ENCODE peak calls at places on chromosome 2, in six cellular contexts. S, O, E, F, M and G are unnamed samples.

GRCh38 chr2:171855401-171855800 is 38.6 kb downstream of the SLC25A12 start:
- DNase-seq in S (no peak), O (no peak), E (no peak), F (no peak), M (no peak), G (no peak)

GRCh38 chr2:8003462-8004075 is 678.3 kb upstream of the ID2 start:
- DNase-seq in S (peak), O (peak), E (peak), F (no peak), M (no peak), G (no peak)

GRCh38 chr2:121018136-121019057 is 266.6 kb downstream of the TFCP2L1 start:
- DNase-seq in S (no peak), O (no peak), E (no peak), F (peak), M (peak), G (no peak)

GRCh38 chr2:219001577-219002394 is 8.6 kb upstream of the CRYBA2 start:
- DNase-seq in S (no peak), O (no peak), E (no peak), F (peak), M (peak), G (no peak)

GRCh38 chr2:223855426-223855825 is 18.0 kb upstream of the AP1S3 start:
- DNase-seq in S (peak), O (no peak), E (peak), F (no peak), M (no peak), G (no peak)

GRCh38 chr2:219554369-219554768 is 10.5 kb downstream of the TMEM198 start:
- DNase-seq in S (no peak), O (no peak), E (no peak), F (no peak), M (no peak), G (no peak)

GRCh38 chr2:111178730-111179405 is 58.2 kb downstream of the BCL2L11 start:
- DNase-seq in S (peak), O (no peak), E (no peak), F (no peak), M (peak), G (no peak)

GRCh38 chr2:193556766-193557470 is 1362.2 kb upstream of the TMEFF2 start:
- DNase-seq in S (peak), O (no peak), E (peak), F (no peak), M (no peak), G (no peak)

GRCh38 chr2:10054424-10054823 is 11.1 kb downstream of the KLF11 start:
- DNase-seq in S (no peak), O (no peak), E (no peak), F (no peak), M (no peak), G (no peak)

GRCh38 chr2:11342561-11343343 is 1.7 kb downstream of the ROCK2 start:
- DNase-seq in S (peak), O (no peak), E (peak), F (no peak), M (peak), G (no peak)

GRCh38 chr2:47272905-47273758 is 118.0 kb upstream of the STPG4 start:
- DNase-seq in S (no peak), O (no peak), E (no peak), F (no peak), M (no peak), G (no peak)

GRCh38 chr2:39724828-39725144 is 54.3 kb downstream of the THUMPD2 start:
- DNase-seq in S (peak), O (no peak), E (no peak), F (no peak), M (no peak), G (no peak)

GRCh38 chr2:69565431-69565839 is 78.1 kb downstream of the AAK1 start:
- DNase-seq in S (peak), O (peak), E (no peak), F (peak), M (peak), G (peak)

GRCh38 chr2:176473851-176474250 is 204.6 kb downstream of the MTX2 start:
- DNase-seq in S (no peak), O (no peak), E (no peak), F (no peak), M (no peak), G (no peak)

GRCh38 chr2:149575742-149576141 is 11.8 kb downstream of the MMADHC start:
- DNase-seq in S (no peak), O (no peak), E (no peak), F (no peak), M (no peak), G (no peak)

GRCh38 chr2:149575277-149575676 is 12.3 kb downstream of the MMADHC start:
- DNase-seq in S (no peak), O (no peak), E (no peak), F (no peak), M (no peak), G (no peak)

GRCh38 chr2:149577269-149577668 is 10.3 kb downstream of the MMADHC start:
- DNase-seq in S (no peak), O (no peak), E (no peak), F (no peak), M (no peak), G (no peak)

GRCh38 chr2:149572102-149572953 is 15.2 kb downstream of the MMADHC start:
- DNase-seq in S (no peak), O (no peak), E (no peak), F (no peak), M (no peak), G (no peak)

DNA sequence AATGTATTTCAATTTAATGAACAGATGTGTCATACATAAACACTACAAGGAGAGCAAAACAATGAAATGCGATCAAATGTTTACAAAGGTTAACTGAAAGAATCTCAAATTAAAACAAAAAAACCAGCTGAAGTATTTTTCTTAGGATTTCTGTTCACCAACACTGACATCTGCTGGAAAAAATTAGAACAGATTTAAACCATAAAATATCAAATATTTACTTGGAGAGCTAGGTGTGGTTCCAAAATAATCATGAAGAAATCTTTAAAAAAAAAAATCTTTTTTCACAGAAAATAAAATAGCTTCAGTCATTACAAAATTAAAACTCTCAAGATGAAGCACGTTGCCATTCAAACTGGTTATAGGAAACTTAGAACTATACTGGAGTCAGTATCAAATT is 13.8 kb downstream of the MMADHC start:
- DNase-seq in S (peak), O (no peak), E (no peak), F (no peak), M (no peak), G (no peak)
- TF ChIP-seq CTCF in S (peak), O (peak), E (peak), F (no peak), M (peak), G (peak)

GRCh38 chr2:181440336-181440735 is 16.9 kb upstream of the ITGA4 start:
- DNase-seq in S (no peak), O (no peak), E (no peak), F (no peak), M (no peak), G (no peak)

GRCh38 chr2:181440919-181441318 is 16.3 kb upstream of the ITGA4 start:
- DNase-seq in S (no peak), O (no peak), E (no peak), F (no peak), M (no peak), G (no peak)

DNA sequence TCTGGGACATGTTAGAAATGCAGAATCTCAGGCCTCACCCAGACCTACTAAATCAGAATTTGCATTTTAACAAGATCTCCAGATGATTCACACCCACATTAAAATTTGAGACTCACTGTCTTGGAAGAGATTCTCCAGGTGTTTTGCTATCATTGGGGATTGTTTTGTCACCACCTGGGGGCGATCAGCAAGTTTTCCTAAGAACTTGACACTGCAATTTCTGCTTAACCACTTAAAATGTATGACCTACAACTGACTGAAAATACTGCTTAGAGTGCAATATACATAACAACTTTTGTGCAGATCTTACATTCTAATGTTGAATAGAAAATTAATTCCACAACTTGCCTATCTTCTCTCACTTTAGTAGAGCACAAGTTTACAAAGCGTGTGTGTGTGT is 18.9 kb upstream of the ITGA4 start:
- DNase-seq in S (no peak), O (no peak), E (no peak), F (peak), M (peak), G (no peak)
- TF ChIP-seq CTCF in S (peak), O (no peak), E (peak), F (no peak), M (no peak), G (no peak)

GRCh38 chr2:56580242-56580641 is 396.5 kb downstream of the CCDC85A start:
- DNase-seq in S (peak), O (no peak), E (no peak), F (no peak), M (no peak), G (no peak)
- TF ChIP-seq CTCF in S (no peak), O (no peak), E (no peak), F (no peak), M (no peak), G (no peak)

GRCh38 chr2:41496908-41497307 is 550.9 kb upstream of the PKDCC start:
- DNase-seq in S (no peak), O (no peak), E (no peak), F (no peak), M (no peak), G (no peak)
- TF ChIP-seq CTCF in S (peak), O (no peak), E (no peak), F (no peak), M (peak), G (no peak)

DNA sequence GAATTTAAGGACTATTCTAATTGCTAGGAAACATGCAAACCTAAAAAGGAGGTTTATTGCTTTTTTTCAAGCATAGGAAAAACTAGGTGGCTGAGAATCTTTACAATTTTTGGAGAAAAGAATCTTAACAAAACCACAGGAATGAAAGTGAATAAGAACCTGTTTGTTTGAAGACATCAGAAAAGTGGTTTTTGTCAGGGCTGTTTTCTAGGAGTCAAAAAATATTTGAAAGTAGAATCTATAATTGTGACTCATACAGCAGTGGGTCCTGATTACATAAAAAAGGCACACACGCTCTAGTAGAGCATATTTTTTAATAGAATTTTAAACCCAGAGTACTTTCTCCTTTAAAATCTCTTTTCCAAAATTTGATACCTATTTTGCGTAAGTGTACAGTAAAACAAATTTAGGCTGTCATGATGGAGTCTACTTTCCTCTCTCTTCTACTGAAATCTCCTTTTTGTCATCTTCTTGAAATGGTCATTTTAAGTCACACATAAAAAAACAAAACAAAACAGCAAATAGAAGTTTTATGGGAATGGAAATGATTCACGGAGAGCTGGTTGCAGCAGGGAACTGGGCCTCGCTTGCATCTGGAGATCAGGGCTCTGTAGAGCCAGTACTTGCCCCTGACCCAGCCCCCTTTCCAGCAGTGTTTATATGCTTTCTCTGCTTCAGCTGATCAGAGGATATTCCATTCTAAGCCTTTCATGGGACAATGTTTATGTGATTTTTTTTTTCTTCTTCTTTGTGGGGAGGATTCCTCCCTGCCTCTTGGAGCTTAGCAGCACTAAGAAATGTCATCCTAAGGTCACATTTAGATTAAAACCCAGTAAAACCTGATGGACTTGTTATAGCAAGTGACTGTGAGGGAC is 59.1 kb upstream of the PELI1 start:
- DNase-seq in S (peak), O (no peak), E (peak), F (no peak), M (no peak), G (no peak)
- TF ChIP-seq CTCF in S (no peak), O (no peak), E (no peak), F (no peak), M (no peak), G (no peak)

GRCh38 chr2:189982777-189983394 is 79.6 kb downstream of the MSTN start:
- DNase-seq in S (peak), O (no peak), E (no peak), F (no peak), M (no peak), G (no peak)
- TF ChIP-seq CTCF in S (peak), O (peak), E (peak), F (peak), M (peak), G (peak)

DNA sequence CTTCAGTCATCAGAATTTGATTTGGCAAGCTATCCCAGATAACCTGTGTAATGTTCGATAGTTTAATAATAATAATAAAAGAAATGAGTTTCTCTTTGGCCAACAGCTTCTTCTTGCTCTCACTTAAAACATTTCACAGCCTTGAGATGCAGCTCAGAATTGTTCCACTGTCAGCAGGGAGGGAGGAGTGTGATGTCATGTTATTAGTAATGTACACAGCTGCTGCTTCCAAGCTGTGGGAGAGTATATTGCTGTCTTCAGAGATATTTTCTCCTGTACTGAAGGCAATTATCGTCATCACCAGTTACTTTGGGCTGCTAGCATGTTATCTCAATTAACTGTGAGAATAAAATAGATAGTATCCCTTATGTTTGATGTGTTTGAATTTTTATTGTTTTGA is 146.9 kb upstream of the MAP3K20 start:
- DNase-seq in S (peak), O (no peak), E (peak), F (no peak), M (no peak), G (no peak)
- TF ChIP-seq CTCF in S (no peak), O (no peak), E (no peak), F (no peak), M (no peak), G (no peak)

DNA sequence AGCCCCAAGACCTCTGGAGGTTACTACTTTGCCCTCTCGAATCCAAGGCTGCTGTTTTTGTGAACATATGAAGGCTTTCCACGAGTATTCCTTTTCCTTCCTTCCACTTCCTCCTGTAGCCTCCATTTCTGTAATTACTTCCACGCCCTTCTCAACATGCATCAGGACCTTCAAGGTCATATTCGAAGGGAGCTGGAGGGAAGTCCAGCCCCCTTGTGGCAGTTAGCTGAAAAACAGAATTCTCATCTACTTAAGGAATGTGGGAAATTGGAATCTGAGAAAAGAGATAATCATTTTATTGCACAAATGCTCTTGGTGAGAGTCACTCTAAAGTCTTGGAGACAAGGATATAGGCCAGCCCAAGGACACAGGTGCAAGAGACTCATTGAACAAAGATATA is 1000.2 kb downstream of the TDRD15 start:
- DNase-seq in S (no peak), O (no peak), E (no peak), F (no peak), M (no peak), G (no peak)
- TF ChIP-seq CTCF in S (no peak), O (no peak), E (no peak), F (peak), M (no peak), G (peak)

DNA sequence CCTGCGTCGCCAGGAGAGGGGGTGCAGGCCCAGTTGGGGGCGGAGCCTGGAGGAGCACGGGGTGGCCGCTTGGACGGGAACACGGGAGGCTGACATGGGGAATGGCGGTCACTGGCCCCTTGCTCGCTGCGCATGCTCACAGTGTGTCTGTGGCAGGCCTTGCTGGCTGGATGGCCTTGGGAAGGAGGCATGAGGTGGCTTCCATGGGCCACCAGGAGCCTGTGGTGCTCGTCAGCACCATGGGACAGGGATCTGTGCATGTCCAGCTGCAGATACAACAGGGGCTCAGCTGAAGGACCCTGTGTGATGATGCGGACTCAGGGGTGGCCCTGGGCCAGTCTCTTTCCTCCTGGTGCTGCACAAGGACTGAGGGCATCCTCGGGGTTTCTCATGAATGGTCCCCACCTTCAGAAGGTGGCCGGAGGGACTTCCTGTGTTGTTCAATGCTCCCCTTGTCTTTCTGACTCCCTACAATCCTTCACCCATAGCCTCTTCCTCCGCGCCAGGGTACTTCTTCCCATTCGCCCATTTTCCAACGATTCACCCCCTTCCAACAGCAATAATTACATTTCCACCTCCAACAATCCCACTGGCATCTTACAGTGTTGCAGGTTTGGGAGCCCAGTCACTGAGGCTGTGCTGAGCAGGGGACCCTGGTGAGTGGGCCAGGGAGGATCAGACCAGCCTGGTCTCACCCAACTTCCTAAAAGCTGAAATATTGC is 3.4 kb upstream of the SP140L start:
- DNase-seq in S (no peak), O (no peak), E (no peak), F (no peak), M (no peak), G (no peak)
- TF ChIP-seq CTCF in S (peak), O (no peak), E (peak), F (no peak), M (peak), G (no peak)

DNA sequence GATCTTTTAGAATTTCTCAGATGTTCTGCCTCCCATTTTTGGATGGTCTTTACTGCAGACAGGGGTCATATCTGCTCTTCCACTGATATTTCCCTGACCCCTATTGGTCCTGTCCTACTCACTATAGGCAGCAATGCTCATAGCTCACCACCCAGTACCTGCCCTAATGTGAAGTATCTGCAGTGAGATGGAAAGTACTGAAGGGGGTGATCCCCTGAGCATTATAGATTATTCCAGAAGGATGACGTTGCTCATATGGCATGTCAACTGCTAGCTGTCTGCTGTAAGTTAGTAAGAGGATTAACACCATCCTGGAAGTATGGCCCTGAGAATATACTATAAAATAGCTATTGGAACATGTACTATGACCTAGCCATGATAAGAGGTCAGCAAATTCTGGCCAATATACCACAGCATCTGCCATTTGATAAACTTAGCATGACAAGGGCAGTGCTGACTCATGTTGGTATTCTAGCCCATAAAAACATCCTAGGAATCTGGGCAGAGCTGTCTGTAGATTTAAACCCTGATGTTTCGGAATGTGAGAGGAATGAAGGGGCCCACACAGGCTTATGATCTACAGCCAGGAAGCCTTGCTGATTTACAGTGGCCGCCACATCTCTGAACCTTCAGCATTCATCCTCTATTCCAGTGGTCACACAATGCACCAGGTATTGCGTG is 451.4 kb downstream of the TNS1 start:
- DNase-seq in S (no peak), O (no peak), E (peak), F (no peak), M (no peak), G (no peak)
- TF ChIP-seq CTCF in S (no peak), O (no peak), E (no peak), F (no peak), M (no peak), G (no peak)